ENCODE peak calls at places on chromosomes 6 and 20, in nine cellular contexts. T, N, G, O, Z, J, X, K and W are unnamed samples.

GRCh38 chr20:23146111-23146640 is 60.1 kb upstream of the CD93 start:
- DNase-seq in T (no peak), N (no peak), G (no peak), O (no peak), Z (peak; percentile 70), J (no peak), X (no peak), K (no peak), W (no peak)

GRCh38 chr6:155832596-155832995 is 377.0 kb upstream of the NOX3 start:
- DNase-seq in T (no peak), N (no peak), G (no peak), O (no peak), Z (peak; percentile 87), J (no peak), X (no peak), K (peak; percentile 43), W (no peak)

GRCh38 chr6:127026247-127026646 is 92.2 kb upstream of the RSPO3 start:
- DNase-seq in T (no peak), N (peak; percentile 72), G (no peak), O (no peak), Z (peak; percentile 15), J (no peak), X (no peak), K (no peak), W (no peak)

GRCh38 chr20:57140416-57140965 is 126.0 kb downstream of the BMP7 start:
- DNase-seq in T (no peak), N (no peak), G (no peak), O (no peak), Z (no peak), J (no peak), X (no peak), K (no peak), W (no peak)

GRCh38 chr20:63782521-63782971 is 43.0 kb downstream of the SLC2A4RG start:
- DNase-seq in T (no peak), N (no peak), G (no peak), O (no peak), Z (no peak), J (no peak), X (no peak), K (no peak), W (no peak)

GRCh38 chr6:116370717-116371383 is at the start of gene DSE:
- DNase-seq in T (peak; percentile 67), N (peak; percentile 85), G (peak; percentile 51), O (peak; percentile 89), Z (peak; percentile 88), J (peak; percentile 34), X (peak; percentile 85), K (peak; percentile 72), W (no peak)

GRCh38 chr6:169420912-169421543 is 167.4 kb upstream of the THBS2 start:
- DNase-seq in T (peak; percentile 59), N (peak; percentile 6), G (no peak), O (no peak), Z (no peak), J (no peak), X (peak; percentile 49), K (no peak), W (no peak)

GRCh38 chr20:21808863-21809664 is 103.6 kb downstream of the PAX1 start:
- DNase-seq in T (peak; percentile 56), N (peak; percentile 2), G (no peak), O (peak; percentile 6), Z (no peak), J (no peak), X (peak; percentile 79), K (no peak), W (no peak)

GRCh38 chr20:25499855-25500434 is 85.4 kb downstream of the NINL start:
- DNase-seq in T (no peak), N (no peak), G (no peak), O (no peak), Z (no peak), J (no peak), X (no peak), K (no peak), W (no peak)

GRCh38 chr6:56241106-56241812 is 6.1 kb downstream of the COL21A1 start:
- DNase-seq in T (no peak), N (no peak), G (no peak), O (no peak), Z (no peak), J (no peak), X (no peak), K (no peak), W (no peak)

GRCh38 chr20:53582574-53583351 is 10.9 kb downstream of the ZNF217 start:
- DNase-seq in T (peak; percentile 26), N (peak; percentile 55), G (no peak), O (no peak), Z (peak; percentile 95), J (no peak), X (no peak), K (peak; percentile 77), W (peak; percentile 93)

GRCh38 chr6:11810039-11810541 is 31.5 kb upstream of the ADTRP start:
- DNase-seq in T (peak; percentile 91), N (peak; percentile 42), G (no peak), O (no peak), Z (peak; percentile 87), J (no peak), X (no peak), K (no peak), W (peak; percentile 53)

GRCh38 chr20:38144608-38145093 is 20.4 kb downstream of the TGM2 start:
- DNase-seq in T (no peak), N (no peak), G (no peak), O (no peak), Z (no peak), J (no peak), X (no peak), K (no peak), W (no peak)

GRCh38 chr6:142300302-142300701 is 1.5 kb upstream of the ADGRG6 start:
- DNase-seq in T (no peak), N (no peak), G (no peak), O (no peak), Z (no peak), J (no peak), X (no peak), K (no peak), W (no peak)

GRCh38 chr6:26240981-26241770 is 123.8 kb upstream of the BTN3A2 start:
- DNase-seq in T (no peak), N (no peak), G (no peak), O (peak; percentile 69), Z (peak; percentile 63), J (no peak), X (no peak), K (no peak), W (no peak)

GRCh38 chr20:19913927-19914614 is 103.1 kb upstream of the NAA20 start:
- DNase-seq in T (no peak), N (no peak), G (no peak), O (peak; percentile 68), Z (peak; percentile 70), J (no peak), X (no peak), K (no peak), W (no peak)

GRCh38 chr20:38034108-38034649 is 633 bp downstream of the RPRD1B start:
- DNase-seq in T (no peak), N (no peak), G (no peak), O (no peak), Z (peak; percentile 6), J (no peak), X (no peak), K (no peak), W (no peak)

GRCh38 chr6:157561929-157562810 is 181.2 kb downstream of the ZDHHC14 start:
- DNase-seq in T (no peak), N (no peak), G (no peak), O (peak; percentile 88), Z (no peak), J (no peak), X (no peak), K (no peak), W (no peak)

GRCh38 chr20:41307021-41307420 is 10.5 kb downstream of the ZHX3 start:
- DNase-seq in T (no peak), N (no peak), G (no peak), O (no peak), Z (no peak), J (no peak), X (no peak), K (no peak), W (no peak)

GRCh38 chr20:36181934-36182603 is 27.5 kb downstream of the EPB41L1 start:
- DNase-seq in T (no peak), N (peak; percentile 19), G (no peak), O (no peak), Z (peak; percentile 44), J (no peak), X (no peak), K (peak; percentile 21), W (no peak)

GRCh38 chr6:26598267-26598666 is 1.5 kb downstream of the ABT1 start:
- DNase-seq in T (no peak), N (no peak), G (no peak), O (no peak), Z (no peak), J (no peak), X (no peak), K (no peak), W (no peak)

GRCh38 chr6:125749112-125749863 is at the start of gene HEY2:
- DNase-seq in T (peak; percentile 95), N (peak; percentile 88), G (peak; percentile 81), O (peak; percentile 91), Z (peak; percentile 90), J (peak; percentile 73), X (peak; percentile 97), K (peak; percentile 36), W (peak; percentile 20)

GRCh38 chr20:45301824-45302251 is 4.8 kb upstream of the RBPJL start:
- DNase-seq in T (no peak), N (no peak), G (no peak), O (no peak), Z (no peak), J (no peak), X (no peak), K (no peak), W (no peak)

GRCh38 chr20:10385850-10386544 is 48.0 kb downstream of the MKKS start:
- DNase-seq in T (no peak), N (no peak), G (no peak), O (no peak), Z (no peak), J (no peak), X (no peak), K (no peak), W (no peak)

GRCh38 chr6:92684386-92684785 is 735.0 kb downstream of the EPHA7 start:
- DNase-seq in T (no peak), N (no peak), G (no peak), O (no peak), Z (no peak), J (no peak), X (no peak), K (no peak), W (no peak)

GRCh38 chr6:133568970-133569889 is 319.7 kb upstream of the TCF21 start:
- DNase-seq in T (no peak), N (peak; percentile 79), G (no peak), O (no peak), Z (peak; percentile 75), J (peak; percentile 77), X (peak; percentile 21), K (peak; percentile 58), W (no peak)

GRCh38 chr6:35780719-35781118 is at the start of gene CLPSL1:
- DNase-seq in T (no peak), N (no peak), G (no peak), O (no peak), Z (no peak), J (no peak), X (no peak), K (no peak), W (no peak)